ENCODE peak calls at places on chromosome 6, in six cellular contexts. L is psoas muscle; J is GM12878; N is stomach; M is CD4-positive, CD25-positive, alpha-beta regulatory T cell; K is heart left ventricle. Z is an unnamed sample. For H3K36me3 and H3K4me1, the result is how much of the 10 kb centered on the place peaks cover.

GRCh38 chr6:127459231-127459641 is at the start of gene KIAA0408:
- DNase-seq in L (peak), J (no peak), N (peak), M (no peak), K (peak), Z (peak)

GRCh38 chr6:120111001-120111400 is 761.4 kb upstream of the MAN1A1 start:
- DNase-seq in L (no peak), J (no peak), N (no peak), M (no peak), K (no peak), Z (no peak)

GRCh38 chr6:27867941-27868705 is 44.1 kb downstream of the OR2B2 start:
- DNase-seq in L (no peak), J (no peak), N (no peak), M (no peak), K (no peak), Z (no peak)

GRCh38 chr6:946546-946945 is 253.6 kb upstream of the EXOC2 start:
- DNase-seq in L (no peak), J (no peak), N (no peak), M (no peak), K (no peak), Z (no peak)

GRCh38 chr6:130890531-130890950 is 63.3 kb downstream of the SMLR1 start:
- DNase-seq in L (no peak), J (no peak), N (no peak), M (no peak), K (no peak), Z (no peak)

GRCh38 chr6:33585403-33586107 is 5.5 kb upstream of the BAK1 start:
- DNase-seq in L (peak), J (peak), N (peak), M (peak), K (peak), Z (peak)

GRCh38 chr6:124294572-124294971 is 490.9 kb downstream of the NKAIN2 start:
- DNase-seq in L (no peak), J (no peak), N (no peak), M (no peak), K (no peak), Z (no peak)

GRCh38 chr6:56004421-56004820 is 129.0 kb upstream of the BMP5 start:
- DNase-seq in L (no peak), J (no peak), N (no peak), M (no peak), K (no peak), Z (no peak)

GRCh38 chr6:33374359-33374910 is 17.2 kb upstream of the KIFC1 start:
- DNase-seq in L (no peak), J (no peak), N (no peak), M (no peak), K (no peak), Z (no peak)

GRCh38 chr6:142839686-142840040 is 105.3 kb downstream of the HIVEP2 start:
- DNase-seq in L (no peak), J (no peak), N (no peak), M (no peak), K (no peak), Z (no peak)

GRCh38 chr6:109187399-109188114 is 92.2 kb downstream of the CEP57L1 start:
- DNase-seq in L (peak), J (no peak), N (peak), M (peak), K (no peak), Z (peak)

GRCh38 chr6:136426627-136427377 is 123.4 kb downstream of the MAP7 start:
- DNase-seq in L (no peak), J (no peak), N (no peak), M (no peak), K (no peak), Z (no peak)

GRCh38 chr6:16148498-16148897 is 19.6 kb downstream of the MYLIP start:
- DNase-seq in L (no peak), J (no peak), N (peak), M (no peak), K (no peak), Z (no peak)

GRCh38 chr6:112149719-112150263 is 62.4 kb downstream of the FAM229B start:
- DNase-seq in L (no peak), J (no peak), N (no peak), M (no peak), K (no peak), Z (no peak)

GRCh38 chr6:25014375-25014774 is 78.6 kb upstream of the RIPOR2 start:
- DNase-seq in L (no peak), J (no peak), N (no peak), M (no peak), K (no peak), Z (no peak)

GRCh38 chr6:117906905-117907599 is at the start of gene SLC35F1:
- DNase-seq in L (peak), J (no peak), N (peak), M (no peak), K (peak), Z (peak)

GRCh38 chr6:134379086-134379485 is 61.2 kb upstream of the SGK1 start:
- DNase-seq in L (no peak), J (peak), N (peak), M (no peak), K (peak), Z (peak)

GRCh38 chr6:29626948-29627761 is 5.8 kb downstream of the GABBR1 start:
- DNase-seq in L (no peak), J (no peak), N (no peak), M (peak), K (no peak), Z (no peak)

GRCh38 chr6:167988945-167989841 is 8.3 kb upstream of the KIF25 start:
- DNase-seq in L (no peak), J (no peak), N (no peak), M (no peak), K (no peak), Z (no peak)

GRCh38 chr6:24662206-24662605 is 4.5 kb downstream of the TDP2 start:
- DNase-seq in L (no peak), J (no peak), N (no peak), M (no peak), K (no peak), Z (peak)

GRCh38 chr6:170291271-170292110 is 613 bp upstream of the DLL1 start:
- DNase-seq in L (peak), J (no peak), N (peak), M (peak), K (peak), Z (peak)

GRCh38 chr6:33927551-33927950 is 123.7 kb upstream of the MLN start:
- DNase-seq in L (no peak), J (no peak), N (no peak), M (no peak), K (peak), Z (no peak)

GRCh38 chr6:41519305-41519747 is 26.9 kb upstream of the FOXP4 start:
- DNase-seq in L (no peak), J (no peak), N (peak), M (no peak), K (no peak), Z (no peak)

GRCh38 chr6:1123406-1123805 is 188.5 kb upstream of the FOXQ1 start:
- DNase-seq in L (no peak), J (no peak), N (no peak), M (no peak), K (no peak), Z (no peak)

GRCh38 chr6:160967833-160968232 is 23.7 kb upstream of the MAP3K4 start:
- DNase-seq in L (no peak), J (no peak), N (no peak), M (no peak), K (peak), Z (no peak)

GRCh38 chr6:24918641-24919403 is 16.9 kb downstream of the RIPOR2 start:
- DNase-seq in L (no peak), J (no peak), N (no peak), M (no peak), K (peak), Z (no peak)

GRCh38 chr6:142542704-142543233 is 241.0 kb downstream of the ADGRG6 start:
- DNase-seq in L (peak), J (no peak), N (peak), M (no peak), K (peak), Z (peak)

GRCh38 chr6:13453771-13454251 is 33.6 kb downstream of the GFOD1 start:
- DNase-seq in L (no peak), J (peak), N (no peak), M (no peak), K (no peak), Z (no peak)

GRCh38 chr6:125942677-125943527 is 13.7 kb upstream of the HINT3 start:
- DNase-seq in L (no peak), J (no peak), N (no peak), M (no peak), K (no peak), Z (no peak)
- H3K27ac ChIP-seq in L (no peak), J (no peak), N (peak), M (no peak), K (no peak), Z (no peak)

GRCh38 chr6:104954091-104954797 is 2.7 kb upstream of the LIN28B start:
- DNase-seq in L (no peak), J (no peak), N (no peak), M (no peak), K (no peak), Z (no peak)
- H3K36me3 ChIP-seq in L (under half), J (under half), N (under half), M (under half), K (under half), Z (under half)

DNA sequence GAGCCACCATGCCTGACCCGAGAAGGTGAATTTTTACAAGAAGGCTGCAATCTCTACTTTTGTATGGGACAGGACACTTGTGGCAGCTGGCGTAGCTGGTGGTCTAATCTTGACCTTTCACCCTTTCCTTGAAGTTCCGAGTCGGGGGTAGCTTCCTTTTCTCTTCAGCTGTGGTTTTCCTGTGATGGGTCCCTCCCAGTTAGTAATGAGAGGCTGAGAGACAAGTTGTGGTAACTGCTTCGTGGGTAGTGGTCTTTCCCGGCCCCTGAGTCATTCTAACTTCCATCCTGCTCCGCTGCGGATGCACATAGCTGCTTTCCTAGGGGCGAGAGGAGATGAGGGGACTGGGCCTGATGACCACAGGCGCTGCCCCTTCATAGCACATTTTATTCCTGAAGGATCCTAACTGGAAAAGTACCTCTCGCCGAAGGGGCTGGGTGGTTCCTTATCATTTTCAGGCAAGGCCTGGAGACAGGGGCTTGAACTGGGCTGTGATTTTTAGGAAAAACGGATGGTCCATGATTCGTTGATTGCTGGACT is 3.1 kb downstream of the SYNJ2 start:
- DNase-seq in L (no peak), J (no peak), N (no peak), M (no peak), K (no peak), Z (no peak)
- H3K4me1 ChIP-seq in L (under half), J (under half), N (under half), M (under half), K (under half), Z (under half)

DNA sequence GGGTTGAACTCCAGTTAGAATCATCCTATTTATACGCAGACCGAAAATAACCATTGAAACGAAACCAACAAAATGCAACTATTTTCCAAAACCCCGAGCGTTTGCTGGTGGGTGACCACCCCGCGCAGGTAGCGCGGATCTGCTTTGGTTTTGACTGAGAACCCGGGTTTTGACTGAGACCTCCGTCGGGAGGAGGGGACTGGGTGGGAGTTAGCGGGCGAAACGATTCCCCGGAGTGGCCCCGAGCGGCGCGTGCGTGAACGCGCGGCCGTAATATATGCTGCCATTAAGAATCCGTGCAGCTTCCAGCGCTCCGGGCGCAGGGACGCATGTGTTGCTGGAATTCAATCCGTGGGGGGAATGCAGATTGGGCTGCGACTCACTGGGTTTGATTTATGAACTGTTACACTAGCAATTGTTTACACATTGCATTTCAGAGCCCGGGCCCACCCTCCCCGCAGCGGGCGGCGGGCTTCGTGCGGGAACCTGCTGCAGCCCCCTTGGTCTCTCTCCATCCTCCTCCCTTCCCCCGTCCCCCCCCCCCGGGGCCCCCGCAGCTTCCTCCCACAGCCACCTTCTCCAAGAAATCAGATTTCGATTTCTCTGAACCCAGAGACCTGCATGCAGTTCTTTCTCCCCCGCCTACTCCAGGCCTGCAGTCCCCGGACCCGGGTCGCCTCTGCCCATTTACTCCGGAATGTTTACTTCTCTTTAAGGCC is 9.9 kb downstream of the NRN1 start:
- DNase-seq in L (no peak), J (no peak), N (no peak), M (no peak), K (no peak), Z (no peak)
- H3K27ac ChIP-seq in L (peak), J (no peak), N (peak), M (no peak), K (peak), Z (no peak)